ENCODE peak calls at places on chromosomes 3 and 15, in five cellular contexts. Q is nucleus accumbens; W is T-helper 17 cell; R is stimulated activated CD4-positive, alpha-beta T cell treated with anti-CD3 and anti-CD28 coated beads, Interleukin-4, amount 100 ng/mL, for 48 hours; N is NCI-H510A treated with DMSO at 0.1 percent for 48 hours. E is an unnamed sample.

GRCh38 chr15:41513282-41514227 is at the start of gene LTK:
- DNase-seq in W (peak), Q (no peak), R (no peak), N (no peak), E (no peak)

GRCh38 chr3:152243301-152243711 is 25.4 kb upstream of the MBNL1 start:
- DNase-seq in N (no peak), R (no peak), Q (no peak), W (no peak), E (no peak)

GRCh38 chr3:172635588-172635987 is 75.3 kb downstream of the NCEH1 start:
- DNase-seq in N (no peak), W (no peak), R (no peak), Q (no peak), E (no peak)

GRCh38 chr15:37106490-37107001 is 6.2 kb upstream of the MEIS2 start:
- DNase-seq in W (no peak), Q (no peak), R (no peak), N (peak), E (no peak)

GRCh38 chr3:126421573-126422119 is 26.9 kb downstream of the CFAP100 start:
- DNase-seq in Q (no peak), W (no peak), R (no peak), N (no peak), E (no peak)

GRCh38 chr3:107990433-107990832 is 100.4 kb downstream of the CD47 start:
- DNase-seq in Q (no peak), W (no peak), R (no peak), N (no peak), E (no peak)

GRCh38 chr15:34109775-34110663 is 8.1 kb downstream of the PGBD4 start:
- DNase-seq in R (no peak), N (no peak), W (no peak), Q (no peak), E (no peak)

GRCh38 chr3:130386604-130387263 is 41.3 kb downstream of the COL6A5 start:
- DNase-seq in Q (no peak), N (no peak), W (no peak), R (no peak), E (no peak)

GRCh38 chr15:91696981-91697380 is 156.5 kb upstream of the SLCO3A1 start:
- DNase-seq in N (no peak), W (no peak), Q (no peak), R (no peak), E (no peak)

GRCh38 chr3:43503067-43503728 is 118.6 kb downstream of the ANO10 start:
- DNase-seq in Q (no peak), N (peak), R (no peak), W (no peak), E (no peak)

GRCh38 chr3:40387895-40388254 is 891 bp downstream of the ENTPD3 start:
- DNase-seq in R (no peak), W (no peak), Q (no peak), N (no peak), E (no peak)

GRCh38 chr3:186800285-186800684 is 6.0 kb downstream of the RFC4 start:
- DNase-seq in W (no peak), Q (no peak), R (no peak), N (no peak), E (no peak)

GRCh38 chr3:48400824-48401433 is 28.9 kb downstream of the FBXW12 start:
- DNase-seq in W (peak), R (peak), Q (no peak), N (peak), E (peak)

GRCh38 chr15:42153874-42154575 is 2.4 kb downstream of the PLA2G4F start:
- DNase-seq in Q (no peak), N (no peak), W (no peak), R (no peak), E (no peak)

GRCh38 chr3:72769758-72770540 is 78.3 kb downstream of the SHQ1 start:
- DNase-seq in Q (no peak), W (no peak), R (no peak), N (no peak), E (no peak)

GRCh38 chr3:71547254-71548198 is 36.0 kb downstream of the FOXP1 start:
- DNase-seq in R (no peak), Q (no peak), W (no peak), N (no peak), E (no peak)

GRCh38 chr3:43217633-43218032 is 68.7 kb upstream of the SNRK start:
- DNase-seq in N (no peak), W (no peak), Q (no peak), R (no peak), E (no peak)

GRCh38 chr3:146638718-146639117 is 33.6 kb upstream of the PLSCR5 start:
- DNase-seq in R (no peak), W (no peak), Q (no peak), N (no peak), E (no peak)

GRCh38 chr3:55630280-55630920 is 143.3 kb upstream of the WNT5A start:
- DNase-seq in R (no peak), Q (no peak), W (no peak), N (no peak), E (no peak)

GRCh38 chr15:39411102-39411989 is 169.5 kb upstream of the THBS1 start:
- DNase-seq in N (no peak), W (no peak), Q (no peak), R (no peak), E (no peak)

GRCh38 chr3:194906229-194906629 is 220.5 kb downstream of the FAM43A start:
- DNase-seq in R (no peak), N (no peak), Q (no peak), W (no peak), E (no peak)

E was measured in activated gamma-delta T cell treated with anti-CD3 and anti-CD28 coated beads, Interleukin-2, amount 50 U/mL, for 16 hours.